ENCODE peak calls at places on chromosomes 1 and 21, in five cellular contexts. One of them, this sample, is unnamed.

GRCh38 chr1:230827081-230827681 is 41.1 kb downstream of the C1orf198 start:
- DNase-seq in NCI-H1694: peak; percentile 99
- DNase-seq in tibial artery: peak; percentile 68
- DNase-seq in fibroblast of pulmonary artery: no peak
- DNase-seq in SJSA1: no peak
- DNase-seq in this sample: no peak

GRCh38 chr1:59016390-59016789 is 232.5 kb upstream of the JUN start:
- DNase-seq in NCI-H1694: no peak
- DNase-seq in tibial artery: no peak
- DNase-seq in fibroblast of pulmonary artery: no peak
- DNase-seq in SJSA1: no peak
- DNase-seq in this sample: no peak

GRCh38 chr21:42237161-42237560 is 18.2 kb downstream of the ABCG1 start:
- DNase-seq in NCI-H1694: no peak
- DNase-seq in tibial artery: no peak
- DNase-seq in fibroblast of pulmonary artery: no peak
- DNase-seq in SJSA1: no peak
- DNase-seq in this sample: no peak

GRCh38 chr1:101079341-101079740 is 53.8 kb upstream of the DPH5 start:
- DNase-seq in NCI-H1694: no peak
- DNase-seq in tibial artery: no peak
- DNase-seq in fibroblast of pulmonary artery: no peak
- DNase-seq in SJSA1: no peak
- DNase-seq in this sample: no peak

GRCh38 chr1:69535490-69535889 is 32.2 kb upstream of the LRRC7 start:
- DNase-seq in NCI-H1694: no peak
- DNase-seq in tibial artery: no peak
- DNase-seq in fibroblast of pulmonary artery: no peak
- DNase-seq in SJSA1: no peak
- DNase-seq in this sample: no peak

GRCh38 chr1:213724640-213725536 is 262.9 kb upstream of the PROX1 start:
- DNase-seq in NCI-H1694: no peak
- DNase-seq in tibial artery: peak; percentile 47
- DNase-seq in fibroblast of pulmonary artery: peak; percentile 21
- DNase-seq in SJSA1: no peak
- DNase-seq in this sample: no peak

GRCh38 chr1:101971309-101971708 is 25.4 kb downstream of the OLFM3 start:
- DNase-seq in NCI-H1694: no peak
- DNase-seq in tibial artery: no peak
- DNase-seq in fibroblast of pulmonary artery: peak; percentile 2
- DNase-seq in SJSA1: no peak
- DNase-seq in this sample: no peak

GRCh38 chr1:108011295-108011694 is 46.3 kb upstream of the VAV3 start:
- DNase-seq in NCI-H1694: no peak
- DNase-seq in tibial artery: no peak
- DNase-seq in fibroblast of pulmonary artery: no peak
- DNase-seq in SJSA1: no peak
- DNase-seq in this sample: no peak

GRCh38 chr1:12610305-12610935 is 7.6 kb downstream of the DHRS3 start:
- DNase-seq in NCI-H1694: no peak
- DNase-seq in tibial artery: no peak
- DNase-seq in fibroblast of pulmonary artery: peak; percentile 52
- DNase-seq in SJSA1: no peak
- DNase-seq in this sample: no peak

GRCh38 chr21:43268804-43269186 is 100.0 kb downstream of the CRYAA start:
- DNase-seq in NCI-H1694: no peak
- DNase-seq in tibial artery: no peak
- DNase-seq in fibroblast of pulmonary artery: no peak
- DNase-seq in SJSA1: no peak
- DNase-seq in this sample: no peak

GRCh38 chr1:181090653-181091126 is 2.2 kb downstream of the IER5 start:
- DNase-seq in NCI-H1694: no peak
- DNase-seq in tibial artery: no peak
- DNase-seq in fibroblast of pulmonary artery: no peak
- DNase-seq in SJSA1: no peak
- DNase-seq in this sample: no peak

GRCh38 chr1:161834967-161835366 is 68.8 kb downstream of the ATF6 start:
- DNase-seq in NCI-H1694: no peak
- DNase-seq in tibial artery: no peak
- DNase-seq in fibroblast of pulmonary artery: no peak
- DNase-seq in SJSA1: no peak
- DNase-seq in this sample: no peak

This sample was measured in mesenteric fat pad.